ENCODE peak calls at places on chromosomes 5 and 9, in five cellular contexts. C is AG20443, E is NT2/D1, Y is sciatic nerve, I is DMS153. P is an unnamed sample.

GRCh38 chr5:56951131-56951945 is 585 bp downstream of the MIER3 start:
- DNase-seq in C (peak; percentile 63), E (no peak), Y (peak; percentile 66), I (no peak), P (no peak)

GRCh38 chr5:140318778-140319177 is 15.9 kb upstream of the PFDN1 start:
- DNase-seq in C (no peak), E (no peak), Y (no peak), I (no peak), P (no peak)

GRCh38 chr9:82124090-82124489 is 135.5 kb downstream of the SPATA31D1 start:
- DNase-seq in C (peak; percentile 79), E (no peak), Y (no peak), I (no peak), P (no peak)

GRCh38 chr5:146283344-146283761 is 55.3 kb upstream of the POU4F3 start:
- DNase-seq in C (peak; percentile 65), E (no peak), Y (no peak), I (no peak), P (no peak)

GRCh38 chr5:568809-569208 is 43.3 kb upstream of the CEP72 start:
- DNase-seq in C (no peak), E (no peak), Y (peak; percentile 27), I (no peak), P (no peak)

GRCh38 chr5:10885026-10885425 is 124.0 kb upstream of the DAP start:
- DNase-seq in C (peak; percentile 49), E (no peak), Y (no peak), I (no peak), P (no peak)

GRCh38 chr9:34783951-34784487 is 74.1 kb upstream of the CCL21 start:
- DNase-seq in C (no peak), E (no peak), Y (no peak), I (no peak), P (no peak)

GRCh38 chr5:175686396-175686795 is 28.5 kb downstream of the HRH2 start:
- DNase-seq in C (no peak), E (no peak), Y (no peak), I (no peak), P (peak; percentile 17)